ENCODE peak calls at places on chromosomes 12 and 14, in nine cellular contexts. B is HTR-8/SVneo; L is RCC 7860; J is lung; G is small intestine; A is stimulated activated CD8-positive, alpha-beta memory T cell treated with anti-CD3 and anti-CD28 coated beads, Interleukin-7, amount 100 ng/mL, for 24 hours; Y is tibial artery; C is lower leg skin; R is T1000. E is an unnamed sample.

GRCh38 chr14:55665067-55665700 is 85.2 kb downstream of the KTN1 start:
- DNase-seq in B (no peak), R (no peak), G (no peak), A (no peak), C (no peak), J (no peak), L (no peak), Y (no peak), E (no peak)

GRCh38 chr12:44551631-44552030 is 324.5 kb downstream of the NELL2 start:
- DNase-seq in J (no peak), B (no peak), A (no peak), C (no peak), L (no peak), G (no peak), R (no peak), Y (no peak), E (no peak)

GRCh38 chr12:130675121-130675520 is 41.0 kb downstream of the RIMBP2 start:
- DNase-seq in L (no peak), B (no peak), R (no peak), Y (no peak), J (no peak), C (no peak), G (no peak), A (no peak), E (no peak)

GRCh38 chr12:58750484-58750883 is 169.8 kb downstream of the LRIG3 start:
- DNase-seq in J (no peak), L (peak; percentile 68), A (no peak), B (no peak), R (no peak), C (no peak), Y (no peak), G (no peak), E (no peak)

GRCh38 chr12:53219116-53219955 is 12.3 kb upstream of the ITGB7 start:
- DNase-seq in L (no peak), B (no peak), C (no peak), G (no peak), J (no peak), R (no peak), Y (peak; percentile 77), A (no peak), E (no peak)

GRCh38 chr14:65880507-65880906 is 468.0 kb downstream of the FUT8 start:
- DNase-seq in L (no peak), G (no peak), C (no peak), R (no peak), Y (no peak), B (no peak), J (no peak), A (no peak), E (no peak)

GRCh38 chr12:49231881-49232650 is 32.8 kb upstream of the TUBA1C start:
- DNase-seq in J (no peak), A (no peak), G (no peak), L (no peak), C (no peak), R (no peak), Y (peak; percentile 6), B (no peak), E (no peak)

GRCh38 chr14:80636071-80636470 is 305.5 kb downstream of the CEP128 start:
- DNase-seq in A (no peak), Y (no peak), G (no peak), C (no peak), L (no peak), J (no peak), R (no peak), B (no peak), E (no peak)

GRCh38 chr12:442235-442884 is 17.4 kb upstream of the B4GALNT3 start:
- DNase-seq in G (peak; percentile 65), C (peak; percentile 54), L (peak; percentile 26), R (no peak), B (peak; percentile 78), A (no peak), J (peak; percentile 45), Y (no peak), E (peak; percentile 27)

GRCh38 chr12:5840900-5841299 is 104.2 kb downstream of the ANO2 start:
- DNase-seq in B (no peak), Y (no peak), A (no peak), G (no peak), L (no peak), R (no peak), J (no peak), C (no peak), E (no peak)

GRCh38 chr12:21940972-21941521 is at the start of gene ABCC9:
- DNase-seq in R (no peak), J (peak; percentile 34), Y (peak; percentile 74), A (no peak), C (peak; percentile 25), B (no peak), G (no peak), L (no peak), E (peak; percentile 30)

GRCh38 chr14:72869407-72870329 is 24.2 kb downstream of the DPF3 start:
- DNase-seq in A (no peak), L (no peak), J (no peak), B (no peak), G (no peak), Y (no peak), C (no peak), R (no peak), E (no peak)

GRCh38 chr12:92151916-92152315 is 6.3 kb upstream of the BTG1 start:
- DNase-seq in L (no peak), G (no peak), Y (no peak), R (no peak), A (no peak), B (no peak), J (no peak), C (no peak), E (no peak)